ENCODE peak calls at places on chromosomes 11 and 22, in six cellular contexts. Y, J, L, F, T and H are unnamed samples.
A peak's percentile ranks its signal among the peaks of the same experiment; 100 is the strongest.

GRCh38 chr11:61270354-61271070 is 24.6 kb downstream of the VWCE start:
- DNase-seq in F (no peak), L (no peak), J (no peak), Y (no peak), T (no peak), H (no peak)

GRCh38 chr11:102256251-102256650 is 61.0 kb upstream of the BIRC3 start:
- DNase-seq in Y (no peak), F (no peak), T (no peak), L (no peak), J (no peak), H (no peak)

GRCh38 chr22:48258108-48258705 is 1495.8 kb downstream of the TBC1D22A start:
- DNase-seq in L (no peak), Y (no peak), F (no peak), J (no peak), T (no peak), H (no peak)

GRCh38 chr11:70397983-70398833 is at the start of gene CTTN:
- DNase-seq in T (peak; percentile 15), J (peak; percentile 64), F (peak; percentile 18), Y (peak; percentile 44), L (peak; percentile 100), H (peak; percentile 93)

GRCh38 chr11:63915961-63916836 is 765 bp downstream of the RCOR2 start:
- DNase-seq in L (peak; percentile 97), J (no peak), T (no peak), Y (no peak), F (peak; percentile 5), H (peak; percentile 56)

GRCh38 chr11:33055361-33055760 is 16.0 kb downstream of the TCP11L1 start:
- DNase-seq in Y (no peak), F (no peak), T (no peak), L (no peak), J (no peak), H (no peak)

GRCh38 chr11:126345759-126346585 is 9.5 kb upstream of the ST3GAL4 start:
- DNase-seq in T (no peak), F (peak; percentile 88), J (no peak), Y (no peak), L (no peak), H (no peak)

GRCh38 chr11:12390258-12390657 is 12.9 kb downstream of the PARVA start:
- DNase-seq in T (no peak), F (no peak), L (no peak), Y (no peak), J (no peak), H (no peak)

GRCh38 chr11:131688056-131688693 is 317.8 kb downstream of the NTM start:
- DNase-seq in F (no peak), Y (no peak), J (peak; percentile 13), L (peak; percentile 98), T (no peak), H (peak; percentile 78)

GRCh38 chr22:30453731-30454510 is 17.9 kb downstream of the SEC14L3 start:
- DNase-seq in L (peak; percentile 35), Y (no peak), T (no peak), J (no peak), F (peak; percentile 31), H (no peak)

GRCh38 chr22:38947321-38948112 is 9.9 kb upstream of the APOBEC3A start:
- DNase-seq in J (no peak), Y (no peak), T (no peak), F (no peak), L (no peak), H (no peak)

GRCh38 chr11:129960216-129961214 is 42.1 kb downstream of the PRDM10 start:
- DNase-seq in F (no peak), T (no peak), L (no peak), Y (no peak), J (no peak), H (no peak)

GRCh38 chr22:38415561-38416321 is 39.3 kb downstream of the KCNJ4 start:
- DNase-seq in F (no peak), T (no peak), L (peak; percentile 89), Y (no peak), J (no peak), H (no peak)

GRCh38 chr22:46436595-46437163 is 100.7 kb downstream of the CELSR1 start:
- DNase-seq in Y (no peak), J (no peak), T (no peak), F (no peak), L (no peak), H (no peak)

GRCh38 chr11:9078113-9079041 is 13.0 kb downstream of the SCUBE2 start:
- DNase-seq in F (no peak), T (no peak), L (peak; percentile 69), J (no peak), Y (no peak), H (no peak)

GRCh38 chr11:6629573-6629891 is 10.3 kb upstream of the TPP1 start:
- DNase-seq in T (no peak), L (no peak), Y (no peak), J (no peak), F (no peak), H (no peak)

GRCh38 chr22:25067851-25068421 is 115.4 kb downstream of the KIAA1671 start:
- DNase-seq in Y (peak; percentile 89), F (no peak), J (peak; percentile 61), T (peak; percentile 60), L (peak; percentile 40), H (peak; percentile 21)

GRCh38 chr11:9753031-9753430 is 89.2 kb downstream of the SWAP70 start:
- DNase-seq in F (peak; percentile 51), J (no peak), L (no peak), T (no peak), Y (no peak), H (no peak)

GRCh38 chr11:70885721-70886305 is 366.6 kb downstream of the SHANK2 start:
- DNase-seq in F (no peak), Y (no peak), L (no peak), T (no peak), J (no peak), H (no peak)

GRCh38 chr11:101478587-101479375 is 105.0 kb downstream of the TRPC6 start:
- DNase-seq in L (no peak), Y (no peak), T (no peak), F (no peak), J (no peak), H (no peak)

GRCh38 chr11:74570266-74571061 is 21.9 kb upstream of the POLD3 start:
- DNase-seq in L (peak; percentile 64), J (peak; percentile 8), T (no peak), F (peak; percentile 67), Y (peak; percentile 18), H (peak; percentile 48)

GRCh38 chr11:69642913-69643632 is 2.1 kb downstream of the CCND1 start:
- DNase-seq in J (peak; percentile 71), L (peak; percentile 95), Y (peak; percentile 73), T (peak; percentile 61), F (peak; percentile 48), H (peak; percentile 80)

GRCh38 chr11:18277560-18278271 is 11.7 kb downstream of the SAA1 start:
- DNase-seq in L (no peak), J (no peak), F (peak; percentile 79), T (no peak), Y (no peak), H (no peak)